ENCODE peak calls at places on chromosome 1, in nine cellular contexts. One of them, this sample, is unnamed.

GRCh38 chr1:152623203-152623844 is 421 bp upstream of the LCE3A start:
- DNase-seq in ELR: peak; percentile 16
- DNase-seq in MV-4-11: peak; percentile 45
- DNase-seq in left ventricle myocardium inferior: no peak
- DNase-seq in activated CD4-positive, CD25-positive, alpha-beta regulatory T cell: no peak
- DNase-seq in left colon: no peak
- DNase-seq in dorsolateral prefrontal cortex: no peak
- DNase-seq in CD4-positive, alpha-beta T cell: peak; percentile 1
- DNase-seq in CD8-positive, alpha-beta memory T cell: no peak
- DNase-seq in this sample: no peak

GRCh38 chr1:90924982-90925381 is 96.9 kb downstream of the ZNF644 start:
- DNase-seq in ELR: no peak
- DNase-seq in CD8-positive, alpha-beta memory T cell: no peak
- DNase-seq in MV-4-11: no peak
- DNase-seq in left ventricle myocardium inferior: no peak
- DNase-seq in CD4-positive, alpha-beta T cell: no peak
- DNase-seq in activated CD4-positive, CD25-positive, alpha-beta regulatory T cell: no peak
- DNase-seq in left colon: no peak
- DNase-seq in dorsolateral prefrontal cortex: no peak
- DNase-seq in this sample: no peak

GRCh38 chr1:12196641-12197482 is 30.1 kb downstream of the TNFRSF1B start:
- DNase-seq in left colon: no peak
- DNase-seq in CD8-positive, alpha-beta memory T cell: no peak
- DNase-seq in dorsolateral prefrontal cortex: no peak
- DNase-seq in activated CD4-positive, CD25-positive, alpha-beta regulatory T cell: no peak
- DNase-seq in left ventricle myocardium inferior: peak; percentile 49
- DNase-seq in MV-4-11: peak; percentile 98
- DNase-seq in CD4-positive, alpha-beta T cell: no peak
- DNase-seq in ELR: no peak
- DNase-seq in this sample: peak; percentile 67

GRCh38 chr1:88035578-88035977 is 648.5 kb upstream of the PKN2 start:
- DNase-seq in dorsolateral prefrontal cortex: no peak
- DNase-seq in left colon: no peak
- DNase-seq in CD8-positive, alpha-beta memory T cell: no peak
- DNase-seq in ELR: no peak
- DNase-seq in activated CD4-positive, CD25-positive, alpha-beta regulatory T cell: no peak
- DNase-seq in CD4-positive, alpha-beta T cell: no peak
- DNase-seq in MV-4-11: no peak
- DNase-seq in left ventricle myocardium inferior: no peak
- DNase-seq in this sample: no peak

GRCh38 chr1:88052162-88052561 is 631.9 kb upstream of the PKN2 start:
- DNase-seq in dorsolateral prefrontal cortex: no peak
- DNase-seq in CD8-positive, alpha-beta memory T cell: no peak
- DNase-seq in activated CD4-positive, CD25-positive, alpha-beta regulatory T cell: no peak
- DNase-seq in left colon: no peak
- DNase-seq in MV-4-11: no peak
- DNase-seq in left ventricle myocardium inferior: no peak
- DNase-seq in CD4-positive, alpha-beta T cell: no peak
- DNase-seq in ELR: no peak
- DNase-seq in this sample: no peak

GRCh38 chr1:3195966-3196515 is 127.0 kb downstream of the PRDM16 start:
- DNase-seq in MV-4-11: no peak
- DNase-seq in dorsolateral prefrontal cortex: no peak
- DNase-seq in left ventricle myocardium inferior: no peak
- DNase-seq in left colon: no peak
- DNase-seq in ELR: no peak
- DNase-seq in CD8-positive, alpha-beta memory T cell: no peak
- DNase-seq in activated CD4-positive, CD25-positive, alpha-beta regulatory T cell: no peak
- DNase-seq in CD4-positive, alpha-beta T cell: no peak
- DNase-seq in this sample: no peak

GRCh38 chr1:182146286-182146685 is 84.8 kb upstream of the ZNF648 start:
- DNase-seq in ELR: no peak
- DNase-seq in dorsolateral prefrontal cortex: no peak
- DNase-seq in CD4-positive, alpha-beta T cell: no peak
- DNase-seq in MV-4-11: no peak
- DNase-seq in activated CD4-positive, CD25-positive, alpha-beta regulatory T cell: no peak
- DNase-seq in CD8-positive, alpha-beta memory T cell: no peak
- DNase-seq in left ventricle myocardium inferior: no peak
- DNase-seq in left colon: peak; percentile 65
- DNase-seq in this sample: no peak

GRCh38 chr1:119791377-119791776 is 19.9 kb downstream of the REG4 start:
- DNase-seq in left colon: no peak
- DNase-seq in MV-4-11: no peak
- DNase-seq in CD4-positive, alpha-beta T cell: no peak
- DNase-seq in ELR: no peak
- DNase-seq in left ventricle myocardium inferior: no peak
- DNase-seq in CD8-positive, alpha-beta memory T cell: no peak
- DNase-seq in dorsolateral prefrontal cortex: no peak
- DNase-seq in activated CD4-positive, CD25-positive, alpha-beta regulatory T cell: no peak
- DNase-seq in this sample: no peak

GRCh38 chr1:208599063-208599462 is 354.9 kb upstream of the PLXNA2 start:
- DNase-seq in MV-4-11: no peak
- DNase-seq in CD8-positive, alpha-beta memory T cell: no peak
- DNase-seq in left colon: no peak
- DNase-seq in dorsolateral prefrontal cortex: no peak
- DNase-seq in CD4-positive, alpha-beta T cell: no peak
- DNase-seq in left ventricle myocardium inferior: no peak
- DNase-seq in activated CD4-positive, CD25-positive, alpha-beta regulatory T cell: no peak
- DNase-seq in ELR: no peak
- DNase-seq in this sample: no peak